ENCODE peak calls at places on chromosomes 6 and 20, in seven cellular contexts. G is PC-3, F is GM23338, D is SK-N-SH, P is OCI-LY7, K is neural progenitor cell, H is hepatocyte. U is an unnamed sample.

GRCh38 chr6:131979515-131980337 is 28.6 kb upstream of the CCN2 start:
- DNase-seq in G (peak), D (no peak), K (no peak), H (no peak), P (no peak), F (no peak), U (no peak)

GRCh38 chr6:37021356-37022129 is 16.1 kb downstream of the FGD2 start:
- DNase-seq in P (peak), H (peak), F (peak), K (peak), D (no peak), G (peak), U (peak)

GRCh38 chr20:60035-60918 is 27.2 kb upstream of the DEFB125 start:
- DNase-seq in P (no peak), D (no peak), F (no peak), G (no peak), H (no peak), K (no peak), U (no peak)

GRCh38 chr6:148981515-148981914 is 234.7 kb downstream of the UST start:
- DNase-seq in P (no peak), K (no peak), D (no peak), G (peak), F (no peak), H (no peak), U (no peak)

GRCh38 chr6:122400121-122400450 is 634 bp downstream of the HSF2 start:
- DNase-seq in D (no peak), G (no peak), P (no peak), K (no peak), F (peak), H (no peak), U (no peak)

GRCh38 chr6:27216874-27217273 is 30.6 kb upstream of the PRSS16 start:
- DNase-seq in D (no peak), P (no peak), H (no peak), K (no peak), G (no peak), F (no peak), U (no peak)

GRCh38 chr20:62929051-62929538 is 2.8 kb upstream of the DIDO1 start:
- DNase-seq in H (peak), K (peak), P (no peak), F (peak), D (no peak), G (peak), U (no peak)

GRCh38 chr6:142275146-142276006 is 26.4 kb upstream of the ADGRG6 start:
- DNase-seq in F (peak), K (no peak), D (no peak), G (peak), H (peak), P (no peak), U (no peak)

GRCh38 chr6:135087803-135088202 is 33.2 kb upstream of the HBS1L start:
- DNase-seq in D (no peak), F (no peak), K (no peak), P (no peak), G (no peak), H (no peak), U (no peak)

GRCh38 chr6:5025911-5026819 is 22.3 kb upstream of the RPP40 start:
- DNase-seq in P (no peak), G (no peak), F (peak), K (peak), D (peak), H (peak), U (no peak)

GRCh38 chr6:99119109-99120031 is 171.6 kb upstream of the FBXL4 start:
- DNase-seq in G (peak), F (peak), K (peak), H (peak), P (peak), D (peak), U (peak)

GRCh38 chr6:56292505-56293181 is 45.3 kb upstream of the COL21A1 start:
- DNase-seq in P (peak), F (peak), K (peak), D (peak), G (peak), H (peak), U (peak)

GRCh38 chr6:3443221-3443515 is 13.7 kb downstream of the SLC22A23 start:
- DNase-seq in K (no peak), F (no peak), H (no peak), G (no peak), D (no peak), P (no peak), U (no peak)

GRCh38 chr6:3442444-3443220 is 14.2 kb downstream of the SLC22A23 start:
- DNase-seq in D (no peak), F (no peak), H (peak), K (no peak), G (peak), P (no peak), U (no peak)

GRCh38 chr6:3439961-3440360 is 16.9 kb downstream of the SLC22A23 start:
- DNase-seq in D (no peak), F (no peak), G (no peak), P (no peak), K (no peak), H (no peak), U (no peak)

GRCh38 chr6:3440911-3441310 is 15.9 kb downstream of the SLC22A23 start:
- DNase-seq in D (no peak), G (no peak), P (no peak), F (no peak), K (no peak), H (no peak), U (no peak)

GRCh38 chr6:3438190-3439167 is 18.4 kb downstream of the SLC22A23 start:
- DNase-seq in K (no peak), P (no peak), D (no peak), H (peak), F (no peak), G (peak), U (no peak)
- H2AFZ ChIP-seq in K (no peak), P (no peak), D (no peak), H (no peak), F (no peak), G (peak), U (no peak)

DNA sequence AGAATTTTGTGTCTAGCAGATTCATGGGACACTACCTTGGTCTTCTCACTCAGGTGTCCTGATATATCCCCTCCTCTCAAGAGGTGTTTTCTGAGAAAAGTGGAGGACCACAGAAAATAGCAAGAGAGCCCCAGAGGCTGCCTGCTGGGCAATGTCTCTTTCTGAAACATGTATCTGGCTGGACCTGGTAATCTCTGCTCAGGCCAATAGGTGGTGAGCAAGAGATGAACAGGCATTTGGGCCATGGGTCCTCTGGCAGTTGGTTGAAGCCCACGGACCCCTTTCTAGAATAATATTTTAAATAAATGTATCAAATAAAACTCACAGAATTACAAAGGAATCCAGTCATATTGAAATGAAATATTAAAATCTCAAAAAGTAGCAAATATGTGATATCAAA is 8.8 kb upstream of the THBD start:
- DNase-seq in K (no peak), F (no peak), H (no peak), D (no peak), P (no peak), G (no peak), U (no peak)
- TF ChIP-seq CTCF in K (no peak), F (peak), H (no peak), D (no peak), P (no peak), G (peak), U (no peak)

GRCh38 chr20:33313686-33314314 is 30.8 kb downstream of the BPIFB1 start:
- DNase-seq in P (no peak), G (no peak), H (no peak), F (no peak), K (no peak), D (no peak), U (no peak)
- TF ChIP-seq EZH2phosphoT487 in P (no peak), G (no peak), H (no peak), F (no peak), K (no peak), D (no peak), U (no peak)

DNA sequence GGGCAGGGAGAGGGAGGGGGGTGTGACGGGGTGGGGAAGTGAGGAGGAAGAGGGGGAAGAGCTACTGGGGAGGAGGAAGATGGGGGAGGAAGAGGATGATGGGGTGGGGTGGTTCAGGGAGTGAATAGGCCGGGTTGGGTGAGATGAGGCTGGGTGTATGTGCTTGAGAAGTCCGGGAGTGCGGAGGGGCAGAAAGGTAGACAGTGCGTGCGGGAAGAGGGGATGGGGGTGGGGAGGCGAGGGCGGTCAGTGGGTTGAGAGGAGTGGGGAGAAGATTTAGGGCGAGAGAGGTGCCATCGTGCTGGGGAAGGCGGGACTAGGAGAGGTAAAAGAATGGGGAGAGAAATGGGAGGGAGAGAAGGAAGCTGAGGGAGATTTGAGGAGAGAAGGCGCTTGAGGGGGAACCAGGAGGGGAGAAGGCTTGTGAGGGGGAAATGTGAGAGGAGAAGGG is 30.9 kb upstream of the NOTCH4 start:
- DNase-seq in P (no peak), K (no peak), H (no peak), G (no peak), D (no peak), F (peak), U (no peak)
- H2AFZ ChIP-seq in P (peak), K (peak), H (peak), G (no peak), D (peak), F (peak), U (no peak)

GRCh38 chr20:33664762-33665144 is 2.0 kb upstream of the ACTL10 start:
- DNase-seq in F (no peak), H (no peak), D (peak), P (no peak), G (no peak), K (no peak), U (no peak)

GRCh38 chr20:33668791-33669155 is 2.0 kb downstream of the ACTL10 start:
- DNase-seq in G (no peak), H (no peak), D (no peak), P (no peak), F (no peak), K (no peak), U (no peak)

GRCh38 chr20:33668087-33668790 is 1.5 kb downstream of the ACTL10 start:
- DNase-seq in G (no peak), K (peak), P (peak), F (peak), D (peak), H (peak), U (no peak)

GRCh38 chr20:33667245-33668086 is 723 bp downstream of the ACTL10 start:
- DNase-seq in H (no peak), P (peak), K (no peak), G (peak), D (peak), F (no peak), U (peak)

DNA sequence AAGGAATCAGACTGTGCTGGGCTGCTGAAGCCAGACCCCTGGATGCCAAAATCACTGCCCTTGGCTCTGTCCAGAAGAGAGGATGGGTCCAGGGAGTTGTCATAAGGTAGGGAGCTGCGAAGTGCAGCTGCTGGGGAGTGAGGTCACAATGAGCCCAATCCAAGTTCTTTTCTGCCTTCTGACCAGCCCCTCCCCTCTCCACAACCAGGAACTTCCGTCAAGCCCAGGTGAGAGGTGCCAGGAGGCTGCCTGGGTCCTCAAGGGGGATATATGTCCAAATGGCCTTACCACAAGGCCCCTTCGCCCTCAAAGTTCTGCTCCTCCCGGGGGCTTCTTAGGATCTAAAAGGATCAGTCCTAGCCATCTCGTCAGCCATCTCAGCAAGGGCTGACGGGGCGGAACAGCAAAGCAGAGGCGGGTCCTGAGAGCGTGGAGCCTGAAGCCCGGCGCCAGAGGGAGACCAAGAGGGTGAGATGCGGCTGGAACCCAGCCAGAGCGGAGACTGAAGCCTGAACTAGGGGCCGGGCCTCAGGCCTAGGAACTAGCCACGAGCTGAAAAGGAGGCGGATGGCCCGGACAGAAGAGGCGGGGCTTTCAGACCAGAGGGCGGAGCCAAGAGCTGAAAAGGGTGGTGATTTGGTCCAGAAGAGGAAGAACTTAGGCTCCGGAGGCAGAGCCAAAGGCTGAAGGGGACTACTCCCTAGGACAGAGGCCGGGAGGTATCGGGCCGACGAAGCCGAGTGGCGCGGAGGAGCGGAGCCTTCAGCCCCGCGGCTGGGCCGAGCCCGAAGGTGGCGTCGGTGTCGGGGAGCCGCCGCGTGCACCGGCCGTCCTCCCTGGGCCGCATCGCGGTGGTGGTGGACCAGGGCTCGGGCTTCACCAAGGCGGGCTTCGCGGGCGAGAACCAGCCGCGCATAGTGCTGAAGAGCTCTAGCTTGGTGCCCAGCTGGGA is at the start of gene ACTL10:
- DNase-seq in F (peak), H (peak), P (peak), D (peak), G (peak), K (peak), U (peak)
- TF ChIP-seq CTCF in F (peak), H (no peak), P (no peak), D (peak), G (no peak), K (no peak), U (peak)

DNA sequence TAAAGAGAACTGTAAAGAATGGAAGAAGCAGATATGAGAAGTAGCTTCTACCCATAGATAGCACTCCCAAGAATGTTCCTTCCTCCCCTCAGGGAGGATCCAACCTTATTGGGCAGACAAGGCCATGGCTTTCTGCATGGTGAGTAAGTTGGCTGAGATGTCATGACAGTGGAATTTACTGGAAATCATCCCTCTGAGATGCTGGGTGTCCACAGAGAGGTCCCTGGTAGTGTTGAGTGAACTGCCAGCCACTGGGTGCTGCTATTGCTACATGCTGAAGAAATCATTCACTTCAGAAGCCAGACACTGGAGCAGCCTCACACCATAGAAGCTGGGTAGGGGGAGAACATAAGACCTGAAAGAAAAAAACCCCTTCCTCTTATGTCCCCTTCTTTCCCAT is 46.4 kb upstream of the FERMT1 start:
- DNase-seq in F (no peak), H (peak), K (no peak), G (peak), P (no peak), D (no peak), U (peak)
- TF ChIP-seq EZH2phosphoT487 in F (no peak), H (no peak), K (no peak), G (no peak), P (no peak), D (no peak), U (no peak)